ENCODE peak calls at places on chromosome 21, in eight cellular contexts. F is activated T-helper 1 cell treated with anti-CD3 and anti-CD28 coated beads, Interleukin-12 subunit alpha, Interleukin-12 subunit beta, Interleukin-2, Interleukin-4 antibody, amounts not matched to agents 30 ng/mL and 10 ng/mL and 1 ng/mL, durations not matched to agents 14 hours and 24 hours and 36 hours; C is NCI-H2171 treated with DMSO at 0.1 percent for 48 hours; B is T-helper 1 cell; Q is hypothalamus; O is AG09309; S is GM13976; I is HCT116. V is an unnamed sample.

GRCh38 chr21:45004481-45005263 is 64.8 kb downstream of the SLX9 start:
- DNase-seq in B (no peak), C (no peak), F (no peak), O (no peak), S (no peak), I (no peak), Q (no peak), V (no peak)

GRCh38 chr21:16427587-16428087 is 697.9 kb downstream of the USP25 start:
- DNase-seq in Q (no peak), C (no peak), S (no peak), I (no peak), B (no peak), O (no peak), F (no peak), V (no peak)

GRCh38 chr21:32371913-32372314 is 20.9 kb downstream of the URB1 start:
- DNase-seq in I (no peak), B (no peak), O (peak), C (no peak), S (no peak), Q (no peak), F (no peak), V (no peak)

GRCh38 chr21:42997053-42997452 is 22.7 kb downstream of the PKNOX1 start:
- DNase-seq in C (no peak), F (no peak), Q (no peak), O (peak), I (no peak), S (no peak), B (no peak), V (no peak)

GRCh38 chr21:29725025-29725736 is 214.6 kb downstream of the GRIK1 start:
- DNase-seq in C (no peak), Q (no peak), S (no peak), O (no peak), B (no peak), F (no peak), I (no peak), V (no peak)

GRCh38 chr21:46145159-46145839 is 10.1 kb downstream of the FTCD start:
- DNase-seq in B (no peak), S (no peak), C (no peak), I (no peak), O (no peak), F (no peak), Q (no peak), V (no peak)

GRCh38 chr21:17575076-17575475 is 37.6 kb downstream of the BTG3 start:
- DNase-seq in B (no peak), O (no peak), S (no peak), I (no peak), C (no peak), F (no peak), Q (no peak), V (no peak)

GRCh38 chr21:31710586-31710985 is 21.3 kb downstream of the SCAF4 start:
- DNase-seq in I (no peak), Q (no peak), O (peak), C (no peak), S (no peak), F (no peak), B (no peak), V (no peak)

GRCh38 chr21:31366825-31367224 is 22.8 kb upstream of the TIAM1 start:
- DNase-seq in O (no peak), I (peak), F (no peak), S (no peak), B (no peak), Q (no peak), C (no peak), V (no peak)

GRCh38 chr21:45880097-45881068 is 101.2 kb upstream of the COL6A1 start:
- DNase-seq in I (peak), S (peak), O (peak), B (peak), F (peak), C (peak), Q (peak), V (peak)

GRCh38 chr21:45358711-45359310 is 46.2 kb upstream of the COL18A1 start:
- DNase-seq in B (no peak), Q (no peak), O (no peak), F (no peak), S (no peak), I (no peak), C (no peak), V (no peak)

GRCh38 chr21:27570306-27570868 is 603.5 kb upstream of the ADAMTS5 start:
- DNase-seq in Q (no peak), O (peak), I (no peak), S (no peak), B (no peak), C (no peak), F (no peak), V (no peak)

GRCh38 chr21:38086580-38086979 is 170.2 kb upstream of the KCNJ15 start:
- DNase-seq in O (no peak), Q (no peak), I (no peak), B (no peak), S (no peak), F (no peak), C (no peak), V (no peak)

GRCh38 chr21:27060190-27060589 is 93.3 kb upstream of the ADAMTS5 start:
- DNase-seq in O (no peak), B (no peak), I (no peak), C (no peak), S (no peak), F (no peak), Q (no peak), V (no peak)

GRCh38 chr21:43361493-43362296 is 65.2 kb downstream of the SIK1 start:
- DNase-seq in I (no peak), B (no peak), O (no peak), S (peak), C (no peak), F (peak), Q (no peak), V (peak)

GRCh38 chr21:18369115-18369514 is 34.5 kb downstream of the TMPRSS15 start:
- DNase-seq in Q (no peak), F (no peak), B (no peak), I (no peak), C (peak), S (no peak), O (no peak), V (no peak)

GRCh38 chr21:17903929-17904639 is 84.9 kb upstream of the C21orf91 start:
- DNase-seq in Q (no peak), O (no peak), I (no peak), F (no peak), S (no peak), B (no peak), C (no peak), V (no peak)

GRCh38 chr21:37700641-37701202 is 215.5 kb downstream of the KCNJ6 start:
- DNase-seq in F (no peak), Q (no peak), O (peak), S (peak), B (no peak), C (peak), I (peak), V (no peak)

GRCh38 chr21:36693144-36694040 is 5.5 kb upstream of the SIM2 start:
- DNase-seq in F (no peak), O (no peak), S (peak), B (no peak), Q (no peak), I (no peak), C (no peak), V (no peak)

GRCh38 chr21:45970674-45971486 is 10.7 kb upstream of the COL6A1 start:
- DNase-seq in Q (no peak), O (no peak), F (no peak), I (no peak), B (no peak), S (peak), C (peak), V (no peak)

GRCh38 chr21:36699026-36699545 is at the start of gene SIM2:
- DNase-seq in Q (no peak), F (no peak), O (no peak), B (no peak), I (peak), S (peak), C (peak), V (no peak)

GRCh38 chr21:26835027-26835713 is 10.0 kb downstream of the ADAMTS1 start:
- DNase-seq in F (no peak), C (no peak), B (no peak), Q (no peak), I (no peak), O (peak), S (no peak), V (no peak)

GRCh38 chr21:33948951-33949444 is 33.4 kb upstream of the ATP5PO start:
- DNase-seq in S (no peak), O (no peak), C (no peak), I (no peak), Q (no peak), B (no peak), F (no peak), V (no peak)

GRCh38 chr21:45700461-45700860 is 56.9 kb downstream of the PCBP3 start:
- DNase-seq in F (no peak), Q (no peak), I (no peak), B (no peak), C (no peak), S (no peak), O (no peak), V (no peak)

GRCh38 chr21:44998621-44999427 is 59.0 kb downstream of the SLX9 start:
- DNase-seq in O (no peak), S (no peak), Q (no peak), I (no peak), C (no peak), B (no peak), F (no peak), V (no peak)

GRCh38 chr21:46113497-46114176 is 15.7 kb downstream of the COL6A2 start:
- DNase-seq in S (no peak), C (no peak), O (no peak), Q (no peak), B (no peak), I (no peak), F (no peak), V (no peak)

GRCh38 chr21:44084496-44085241 is 22.5 kb upstream of the PWP2 start:
- DNase-seq in O (no peak), F (no peak), Q (no peak), S (no peak), I (no peak), B (no peak), C (no peak), V (no peak)

GRCh38 chr21:42351626-42352432 is 1.0 kb upstream of the TFF2 start:
- DNase-seq in Q (no peak), C (no peak), I (no peak), B (no peak), O (no peak), F (no peak), S (no peak), V (no peak)

GRCh38 chr21:27796106-27796505 is 829.2 kb upstream of the ADAMTS5 start:
- DNase-seq in F (no peak), S (no peak), O (no peak), I (no peak), B (no peak), C (no peak), Q (no peak), V (no peak)

GRCh38 chr21:44866780-44867179 is 6.7 kb downstream of the PTTG1IP start:
- DNase-seq in Q (no peak), S (no peak), I (no peak), B (no peak), C (peak), O (no peak), F (no peak), V (no peak)

GRCh38 chr21:41366522-41367151 is 4.8 kb downstream of the MX2 start:
- DNase-seq in I (no peak), C (no peak), B (no peak), Q (no peak), S (peak), O (peak), F (no peak), V (no peak)

GRCh38 chr21:39707316-39707715 is 37.7 kb upstream of the IGSF5 start:
- DNase-seq in Q (no peak), B (no peak), O (no peak), F (no peak), C (no peak), S (no peak), I (no peak), V (no peak)

GRCh38 chr21:38804617-38805281 is 980 bp upstream of the ETS2 start:
- DNase-seq in Q (peak), O (no peak), C (peak), B (no peak), S (peak), F (peak), I (peak), V (no peak)

GRCh38 chr21:44849616-44850130 is 23.8 kb downstream of the PTTG1IP start:
- DNase-seq in O (no peak), B (no peak), I (no peak), F (no peak), C (no peak), Q (no peak), S (no peak), V (no peak)

GRCh38 chr21:13368200-13368599 is 241.4 kb upstream of the POTED start:
- DNase-seq in Q (no peak), C (no peak), O (no peak), I (no peak), B (no peak), F (no peak), S (no peak), V (no peak)

GRCh38 chr21:41777934-41778815 is 11.3 kb upstream of the RIPK4 start:
- DNase-seq in Q (peak), F (no peak), I (peak), O (peak), B (no peak), S (no peak), C (peak), V (no peak)

GRCh38 chr21:37061926-37062591 is 10.8 kb downstream of the PIGP start:
- DNase-seq in I (no peak), Q (no peak), F (no peak), B (no peak), S (no peak), C (no peak), O (peak), V (no peak)

GRCh38 chr21:31665397-31665796 is 5.9 kb downstream of the SOD1 start:
- DNase-seq in C (no peak), Q (no peak), F (peak), O (no peak), S (no peak), B (no peak), I (no peak), V (no peak)

GRCh38 chr21:39060485-39061099 is 122.7 kb downstream of the PSMG1 start:
- DNase-seq in B (no peak), F (no peak), Q (no peak), I (no peak), C (peak), S (no peak), O (no peak), V (no peak)